ENCODE peak calls at places on chromosomes 2 and 18, in six cellular contexts. A is stimulated activated CD4-positive, alpha-beta T cell treated with anti-CD3 and anti-CD28 coated beads, Interleukin-4, amount 100 ng/mL, for 24 hours; M is GM19239; Z is GM06990; H is mammary epithelial cell; D is NCI-H1105 treated with DMSO at 0.1 percent for 48 hours. L is an unnamed sample.

GRCh38 chr18:10194592-10194991 is 259.8 kb upstream of the APCDD1 start:
- DNase-seq in A (no peak), M (no peak), Z (no peak), H (no peak), D (no peak), L (no peak)

GRCh38 chr2:214322662-214323061 is 88.2 kb upstream of the VWC2L start:
- DNase-seq in A (no peak), M (no peak), Z (no peak), H (peak; percentile 5), D (no peak), L (no peak)

GRCh38 chr2:119423041-119423440 is 8.6 kb upstream of the TMEM37 start:
- DNase-seq in A (no peak), M (no peak), Z (no peak), H (no peak), D (no peak), L (no peak)

GRCh38 chr2:53829252-53829651 is 30.5 kb downstream of the GPR75 start:
- DNase-seq in A (no peak), M (no peak), Z (no peak), H (no peak), D (peak; percentile 71), L (no peak)

GRCh38 chr2:24885221-24886113 is 34.6 kb downstream of the ADCY3 start:
- DNase-seq in A (no peak), M (no peak), Z (no peak), H (no peak), D (no peak), L (no peak)

GRCh38 chr2:24881623-24882022 is 38.4 kb downstream of the ADCY3 start:
- DNase-seq in A (no peak), M (no peak), Z (no peak), H (no peak), D (no peak), L (no peak)

GRCh38 chr2:193103064-193103463 is 908.3 kb upstream of the TMEFF2 start:
- DNase-seq in A (no peak), M (no peak), Z (no peak), H (peak; percentile 46), D (no peak), L (no peak)

GRCh38 chr18:35267809-35268208 is 22.2 kb downstream of the ZSCAN30 start:
- DNase-seq in A (no peak), M (no peak), Z (no peak), H (no peak), D (no peak), L (no peak)

GRCh38 chr18:39960545-39960944 is 1994.5 kb upstream of the PIK3C3 start:
- DNase-seq in A (no peak), M (no peak), Z (no peak), H (peak; percentile 84), D (no peak), L (no peak)

GRCh38 chr2:205188516-205189138 is 493.7 kb upstream of the NRP2 start:
- DNase-seq in A (no peak), M (no peak), Z (no peak), H (no peak), D (peak; percentile 85), L (no peak)

GRCh38 chr2:112888350-112888749 is 22.6 kb upstream of the IL37 start:
- DNase-seq in A (no peak), M (peak; percentile 19), Z (no peak), H (no peak), D (no peak), L (no peak)

GRCh38 chr18:39862341-39862740 is 2092.7 kb upstream of the PIK3C3 start:
- DNase-seq in A (no peak), M (no peak), Z (no peak), H (peak; percentile 23), D (no peak), L (no peak)

GRCh38 chr2:8424997-8425900 is 256.6 kb upstream of the ID2 start:
- DNase-seq in A (peak; percentile 14), M (no peak), Z (peak; percentile 35), H (no peak), D (no peak), L (peak; percentile 69)

GRCh38 chr2:218428846-218429558 is 10.1 kb downstream of the VIL1 start:
- DNase-seq in A (no peak), M (no peak), Z (no peak), H (no peak), D (no peak), L (no peak)

GRCh38 chr2:207473203-207473865 is 56.4 kb upstream of the CREB1 start:
- DNase-seq in A (peak; percentile 47), M (no peak), Z (peak; percentile 25), H (peak; percentile 68), D (peak; percentile 59), L (peak; percentile 30)

GRCh38 chr2:96924775-96925747 is 55.2 kb upstream of the SEMA4C start:
- DNase-seq in A (peak; percentile 27), M (no peak), Z (no peak), H (no peak), D (no peak), L (no peak)

GRCh38 chr18:62663731-62664336 is 51.5 kb upstream of the PHLPP1 start:
- DNase-seq in A (no peak), M (no peak), Z (peak; percentile 45), H (peak; percentile 61), D (no peak), L (peak; percentile 35)

GRCh38 chr2:45168731-45169338 is 159.6 kb upstream of the SIX2 start:
- DNase-seq in A (no peak), M (peak; percentile 8), Z (peak; percentile 20), H (no peak), D (no peak), L (no peak)

GRCh38 chr2:181419124-181419855 is 37.9 kb upstream of the ITGA4 start:
- DNase-seq in A (no peak), M (no peak), Z (no peak), H (no peak), D (no peak), L (no peak)

GRCh38 chr2:188884051-188884450 is 90.1 kb upstream of the COL3A1 start:
- DNase-seq in A (no peak), M (no peak), Z (no peak), H (no peak), D (no peak), L (no peak)

GRCh38 chr2:68185541-68186164 is 28.0 kb downstream of the PNO1 start:
- DNase-seq in A (peak; percentile 68), M (peak; percentile 7), Z (peak; percentile 32), H (peak; percentile 11), D (peak; percentile 7), L (peak; percentile 28)

GRCh38 chr18:35051978-35052377 is 10.8 kb downstream of the MAPRE2 start:
- DNase-seq in A (no peak), M (no peak), Z (no peak), H (no peak), D (no peak), L (no peak)

GRCh38 chr2:231386446-231386845 is 9.1 kb upstream of the B3GNT7 start:
- DNase-seq in A (no peak), M (no peak), Z (no peak), H (peak; percentile 78), D (no peak), L (no peak)

GRCh38 chr2:105910497-105911238 is 166.0 kb downstream of the NCK2 start:
- DNase-seq in A (no peak), M (no peak), Z (no peak), H (no peak), D (no peak), L (no peak)

GRCh38 chr2:209230560-209230959 is 193.3 kb upstream of the MAP2 start:
- DNase-seq in A (no peak), M (no peak), Z (no peak), H (no peak), D (no peak), L (no peak)